ENCODE peak calls at places on chromosomes 12 and 14, in four cellular contexts. One of them, this sample, is unnamed.

GRCh38 chr12:72872488-72872887 is 600.3 kb downstream of the TRHDE start:
- DNase-seq in AG04449: no peak
- DNase-seq in foreskin fibroblast: no peak
- DNase-seq in tibial artery: no peak
- DNase-seq in this sample: no peak

GRCh38 chr14:41498959-41499358 is 107.7 kb upstream of the LRFN5 start:
- DNase-seq in AG04449: no peak
- DNase-seq in foreskin fibroblast: peak; percentile 17
- DNase-seq in tibial artery: no peak
- DNase-seq in this sample: no peak

GRCh38 chr12:9325513-9325912 is 117.3 kb upstream of the PZP start:
- DNase-seq in AG04449: no peak
- DNase-seq in foreskin fibroblast: no peak
- DNase-seq in tibial artery: no peak
- DNase-seq in this sample: no peak

GRCh38 chr14:64465208-64465821 is at the start of gene AKAP5:
- DNase-seq in AG04449: no peak
- DNase-seq in foreskin fibroblast: peak; percentile 80
- DNase-seq in tibial artery: peak; percentile 76
- DNase-seq in this sample: no peak

GRCh38 chr14:45284802-45285201 is 31.8 kb upstream of the MIS18BP1 start:
- DNase-seq in AG04449: no peak
- DNase-seq in foreskin fibroblast: no peak
- DNase-seq in tibial artery: no peak
- DNase-seq in this sample: no peak

GRCh38 chr12:113409462-113410124 is 5.9 kb upstream of the SDS start:
- DNase-seq in AG04449: no peak
- DNase-seq in foreskin fibroblast: no peak
- DNase-seq in tibial artery: no peak
- DNase-seq in this sample: no peak

GRCh38 chr12:22409071-22409951 is 74.8 kb upstream of the ST8SIA1 start:
- DNase-seq in AG04449: no peak
- DNase-seq in foreskin fibroblast: no peak
- DNase-seq in tibial artery: no peak
- DNase-seq in this sample: no peak

GRCh38 chr14:74475678-74476077 is 17.4 kb downstream of the NPC2 start:
- DNase-seq in AG04449: no peak
- DNase-seq in foreskin fibroblast: peak; percentile 71
- DNase-seq in tibial artery: no peak
- DNase-seq in this sample: no peak

GRCh38 chr12:57085999-57086950 is 2.6 kb upstream of the NAB2 start:
- DNase-seq in AG04449: no peak
- DNase-seq in foreskin fibroblast: peak; percentile 95
- DNase-seq in tibial artery: peak; percentile 86
- DNase-seq in this sample: peak; percentile 67

GRCh38 chr12:116370886-116371580 is 93.5 kb upstream of the MED13L start:
- DNase-seq in AG04449: no peak
- DNase-seq in foreskin fibroblast: peak; percentile 54
- DNase-seq in tibial artery: no peak
- DNase-seq in this sample: no peak

GRCh38 chr14:96135285-96135684 is 69.4 kb upstream of the BDKRB2 start:
- DNase-seq in AG04449: no peak
- DNase-seq in foreskin fibroblast: no peak
- DNase-seq in tibial artery: no peak
- DNase-seq in this sample: no peak

GRCh38 chr12:30994274-30994673 is 67.7 kb downstream of the TSPAN11 start:
- DNase-seq in AG04449: no peak
- DNase-seq in foreskin fibroblast: no peak
- DNase-seq in tibial artery: no peak
- DNase-seq in this sample: no peak

GRCh38 chr14:41629876-41630275 is 23.2 kb downstream of the LRFN5 start:
- DNase-seq in AG04449: no peak
- DNase-seq in foreskin fibroblast: no peak
- DNase-seq in tibial artery: no peak
- DNase-seq in this sample: no peak

GRCh38 chr14:103861413-103862392 is 14.3 kb upstream of the PPP1R13B start:
- DNase-seq in AG04449: no peak
- DNase-seq in foreskin fibroblast: peak; percentile 27
- DNase-seq in tibial artery: no peak
- DNase-seq in this sample: no peak

GRCh38 chr12:88638956-88639355 is 58.7 kb upstream of the KITLG start:
- DNase-seq in AG04449: no peak
- DNase-seq in foreskin fibroblast: peak; percentile 54
- DNase-seq in tibial artery: no peak
- DNase-seq in this sample: no peak

GRCh38 chr12:92927436-92928116 is 1.5 kb downstream of the EEA1 start:
- DNase-seq in AG04449: no peak
- DNase-seq in foreskin fibroblast: peak; percentile 87
- DNase-seq in tibial artery: no peak
- DNase-seq in this sample: peak; percentile 49

GRCh38 chr12:126708492-126708896 is 1558.5 kb upstream of the TMEM132C start:
- DNase-seq in AG04449: no peak
- DNase-seq in foreskin fibroblast: peak; percentile 51
- DNase-seq in tibial artery: no peak
- DNase-seq in this sample: peak; percentile 50

GRCh38 chr12:53239643-53240258 is 7.7 kb upstream of the RARG start:
- DNase-seq in AG04449: no peak
- DNase-seq in foreskin fibroblast: no peak
- DNase-seq in tibial artery: no peak
- DNase-seq in this sample: no peak

GRCh38 chr14:74638066-74638465 is 26.0 kb upstream of the LTBP2 start:
- DNase-seq in AG04449: no peak
- DNase-seq in foreskin fibroblast: no peak
- DNase-seq in tibial artery: no peak
- DNase-seq in this sample: no peak

GRCh38 chr12:1842905-1843640 is 22.7 kb downstream of the LRTM2 start:
- DNase-seq in AG04449: no peak
- DNase-seq in foreskin fibroblast: no peak
- DNase-seq in tibial artery: peak; percentile 38
- DNase-seq in this sample: no peak

GRCh38 chr12:113697646-113698504 is 226.2 kb upstream of the LHX5 start:
- DNase-seq in AG04449: no peak
- DNase-seq in foreskin fibroblast: no peak
- DNase-seq in tibial artery: no peak
- DNase-seq in this sample: no peak

GRCh38 chr14:90383731-90384542 is 12.9 kb upstream of the CALM1 start:
- DNase-seq in AG04449: no peak
- DNase-seq in foreskin fibroblast: peak; percentile 70
- DNase-seq in tibial artery: peak; percentile 81
- DNase-seq in this sample: no peak

GRCh38 chr12:40692617-40693502 is 621 bp downstream of the CNTN1 start:
- DNase-seq in AG04449: no peak
- DNase-seq in foreskin fibroblast: peak; percentile 52
- DNase-seq in tibial artery: no peak
- DNase-seq in this sample: no peak

GRCh38 chr12:65818454-65819382 is 5.6 kb upstream of the HMGA2 start:
- DNase-seq in AG04449: no peak
- DNase-seq in foreskin fibroblast: peak; percentile 49
- DNase-seq in tibial artery: no peak
- DNase-seq in this sample: no peak

GRCh38 chr14:103531421-103532215 is 2.6 kb downstream of the TRMT61A start:
- DNase-seq in AG04449: no peak
- DNase-seq in foreskin fibroblast: no peak
- DNase-seq in tibial artery: no peak
- DNase-seq in this sample: no peak

GRCh38 chr12:43883311-43883710 is 47.4 kb downstream of the TMEM117 start:
- DNase-seq in AG04449: no peak
- DNase-seq in foreskin fibroblast: no peak
- DNase-seq in tibial artery: no peak
- DNase-seq in this sample: no peak

GRCh38 chr12:4664111-4664510 is 15.2 kb downstream of the NDUFA9 start:
- DNase-seq in AG04449: peak; percentile 79
- DNase-seq in foreskin fibroblast: peak; percentile 89
- DNase-seq in tibial artery: no peak
- DNase-seq in this sample: peak; percentile 33

GRCh38 chr14:100887728-100888335 is 15.7 kb downstream of the RTL1 start:
- DNase-seq in AG04449: no peak
- DNase-seq in foreskin fibroblast: no peak
- DNase-seq in tibial artery: no peak
- DNase-seq in this sample: no peak

DNA sequence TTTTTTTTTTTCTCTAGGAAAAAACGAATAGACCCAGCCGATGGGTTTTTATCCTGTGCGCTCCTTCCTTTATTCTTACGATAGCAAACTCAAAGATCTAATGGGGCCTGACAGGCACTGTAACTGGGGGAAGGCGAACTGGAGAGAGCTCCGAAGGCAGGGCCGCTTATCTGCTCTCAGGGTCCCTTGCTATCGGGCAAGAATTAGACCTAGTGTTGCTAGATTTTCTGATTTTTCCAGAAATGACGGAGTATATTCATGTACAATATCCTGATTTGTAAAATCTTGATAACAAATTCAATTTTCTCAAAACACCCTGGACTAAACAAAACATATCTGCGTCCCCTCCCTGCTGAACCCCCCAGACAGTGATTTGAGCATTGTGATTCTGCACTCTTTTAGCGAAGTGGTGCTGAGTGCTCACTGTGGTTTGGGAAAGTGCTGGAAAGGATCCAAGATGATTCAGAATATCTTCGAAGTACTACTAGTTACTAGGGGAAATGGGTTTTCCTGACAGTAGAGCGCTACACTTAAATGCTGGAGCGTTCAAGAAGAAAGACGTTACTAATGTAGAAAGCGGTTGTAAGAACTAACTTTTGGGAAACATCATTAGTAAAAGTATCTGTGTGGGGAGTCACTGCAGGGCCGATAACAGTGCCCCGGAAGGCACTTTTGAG is 685 bp upstream of the STXBP6 start:
- DNase-seq in AG04449: no peak
- DNase-seq in foreskin fibroblast: peak; percentile 88
- DNase-seq in tibial artery: no peak
- DNase-seq in this sample: peak; percentile 69
- H3K4me3 ChIP-seq in AG04449: peak overlapping the region; percentile 43
- H3K4me3 ChIP-seq in foreskin fibroblast: peak overlapping the region; percentile 72
- H3K4me3 ChIP-seq in tibial artery: peak overlapping the region; percentile 52
- H3K4me3 ChIP-seq in this sample: peak overlapping the region; percentile 71

GRCh38 chr12:47743311-47743860 is 15.3 kb downstream of the RAPGEF3 start:
- DNase-seq in AG04449: no peak
- DNase-seq in foreskin fibroblast: no peak
- DNase-seq in tibial artery: no peak
- DNase-seq in this sample: no peak

GRCh38 chr12:47745485-47746041 is 13.1 kb downstream of the RAPGEF3 start:
- DNase-seq in AG04449: no peak
- DNase-seq in foreskin fibroblast: peak; percentile 48
- DNase-seq in tibial artery: no peak
- DNase-seq in this sample: no peak

GRCh38 chr12:47742253-47742825 is 16.3 kb downstream of the RAPGEF3 start:
- DNase-seq in AG04449: no peak
- DNase-seq in foreskin fibroblast: peak; percentile 58
- DNase-seq in tibial artery: no peak
- DNase-seq in this sample: no peak

GRCh38 chr12:47744778-47745436 is 13.8 kb downstream of the RAPGEF3 start:
- DNase-seq in AG04449: no peak
- DNase-seq in foreskin fibroblast: no peak
- DNase-seq in tibial artery: no peak
- DNase-seq in this sample: no peak

DNA sequence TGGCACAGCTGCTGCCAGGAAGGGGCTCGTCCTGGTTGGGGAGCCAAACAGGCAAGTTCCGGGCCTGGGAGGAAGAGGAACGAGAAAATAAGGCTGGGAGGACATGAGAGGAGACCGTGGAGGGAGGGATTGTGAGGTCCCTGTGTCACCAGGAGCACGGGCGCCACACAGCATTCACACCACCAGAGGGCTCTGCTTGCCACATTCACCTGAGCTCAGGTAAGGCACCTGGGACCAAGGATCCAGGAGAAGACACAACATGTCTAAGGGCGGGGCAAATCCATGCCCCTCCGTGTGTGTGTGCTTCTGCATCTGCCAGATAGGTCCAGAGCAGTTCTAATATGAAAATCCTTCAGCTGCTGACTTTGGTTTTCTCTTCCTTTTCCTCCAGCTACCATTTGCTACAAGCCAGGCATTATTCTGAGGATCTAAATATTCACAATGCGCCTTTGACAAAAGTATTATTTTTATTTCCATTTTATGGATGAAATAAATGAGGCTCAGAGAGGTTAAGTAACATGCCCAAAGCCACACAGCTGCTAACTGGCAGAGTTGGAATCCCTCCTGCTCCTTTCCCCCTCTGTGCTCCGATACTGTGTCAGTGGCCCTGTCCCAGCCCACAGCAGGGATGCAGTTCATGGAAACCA is 14.6 kb downstream of the RAPGEF3 start:
- DNase-seq in AG04449: no peak
- DNase-seq in foreskin fibroblast: no peak
- DNase-seq in tibial artery: no peak
- DNase-seq in this sample: no peak
- TF ChIP-seq CTCF in AG04449: peak; percentile 27
- TF ChIP-seq CTCF in foreskin fibroblast: peak; percentile 15
- TF ChIP-seq CTCF in tibial artery: peak; percentile 19
- TF ChIP-seq CTCF in this sample: peak; percentile 8

GRCh38 chr14:93239869-93240677 is 33.0 kb downstream of the UBR7 start:
- DNase-seq in AG04449: peak; percentile 47
- DNase-seq in foreskin fibroblast: peak; percentile 84
- DNase-seq in tibial artery: no peak
- DNase-seq in this sample: peak; percentile 64

GRCh38 chr14:93249128-93249831 is 42.2 kb downstream of the UBR7 start:
- DNase-seq in AG04449: no peak
- DNase-seq in foreskin fibroblast: no peak
- DNase-seq in tibial artery: no peak
- DNase-seq in this sample: no peak

GRCh38 chr14:93240678-93241000 is 33.6 kb downstream of the UBR7 start:
- DNase-seq in AG04449: no peak
- DNase-seq in foreskin fibroblast: no peak
- DNase-seq in tibial artery: no peak
- DNase-seq in this sample: no peak

GRCh38 chr14:93246534-93246933 is 39.5 kb downstream of the UBR7 start:
- DNase-seq in AG04449: no peak
- DNase-seq in foreskin fibroblast: no peak
- DNase-seq in tibial artery: no peak
- DNase-seq in this sample: no peak

DNA sequence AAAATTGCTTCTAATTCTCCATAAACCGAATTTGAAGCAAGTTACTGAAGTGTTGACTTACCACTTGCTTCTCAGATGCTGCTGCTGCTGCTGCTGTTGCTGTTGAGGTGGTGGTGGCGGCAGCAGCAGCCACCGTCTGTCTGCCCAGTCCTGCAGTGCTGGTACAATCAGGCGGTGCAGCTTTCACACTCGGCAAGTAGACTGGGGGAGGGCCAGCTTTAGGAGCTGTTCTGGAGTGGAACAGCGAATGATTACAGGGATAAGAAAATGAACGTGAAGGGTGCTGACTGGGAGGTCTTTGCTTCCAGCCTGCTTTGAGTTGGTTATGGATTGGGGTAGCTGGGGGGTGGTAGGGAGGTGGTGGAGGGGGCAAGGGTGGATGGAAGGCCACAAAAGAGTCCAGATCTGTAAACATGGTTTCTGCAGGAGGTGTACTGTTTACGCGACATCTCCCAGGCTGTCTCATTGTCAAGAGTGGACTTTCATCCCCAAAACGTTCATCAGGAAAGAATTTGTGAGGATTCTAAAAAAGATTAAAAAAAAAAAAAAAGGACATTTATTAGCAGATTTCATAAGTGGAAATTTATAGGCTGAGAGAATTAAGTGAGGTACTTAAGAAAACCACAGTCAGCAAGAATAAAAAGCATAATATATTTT is 38.8 kb downstream of the UBR7 start:
- DNase-seq in AG04449: no peak
- DNase-seq in foreskin fibroblast: no peak
- DNase-seq in tibial artery: no peak
- DNase-seq in this sample: no peak
- H3K4me3 ChIP-seq in AG04449: no peak overlapping the region
- H3K4me3 ChIP-seq in foreskin fibroblast: no peak overlapping the region
- H3K4me3 ChIP-seq in tibial artery: no peak overlapping the region
- H3K4me3 ChIP-seq in this sample: no peak overlapping the region

GRCh38 chr14:60165547-60165876 is 314 bp upstream of the DHRS7 start:
- DNase-seq in AG04449: no peak
- DNase-seq in foreskin fibroblast: no peak
- DNase-seq in tibial artery: no peak
- DNase-seq in this sample: no peak
- TF ChIP-seq CTCF in AG04449: no peak
- TF ChIP-seq CTCF in foreskin fibroblast: peak; percentile 33
- TF ChIP-seq CTCF in tibial artery: no peak
- TF ChIP-seq CTCF in this sample: no peak

This sample was measured in HFF-Myc.